ENCODE peak calls at places on chromosomes 6 and 20, in seven cellular contexts. X is NB4, A is epithelial cell of esophagus, D is fibroblast of mammary gland, T is uterus, L is pancreas, K is foreskin fibroblast. Y is an unnamed sample.

GRCh38 chr20:59938696-59939051 is 1.4 kb downstream of the PPP1R3D start:
- DNase-seq in T (peak), K (peak), X (peak), A (peak), D (peak), L (peak), Y (peak)

GRCh38 chr6:25270559-25270958 is 8.6 kb upstream of the CARMIL1 start:
- DNase-seq in L (no peak), T (no peak), D (no peak), X (no peak), K (no peak), A (no peak), Y (no peak)

GRCh38 chr6:20364327-20364726 is 37.4 kb upstream of the E2F3 start:
- DNase-seq in D (no peak), K (no peak), X (no peak), L (no peak), A (peak), T (no peak), Y (no peak)

GRCh38 chr20:34402461-34402860 is 39.4 kb downstream of the ITCH start:
- DNase-seq in L (no peak), X (no peak), A (no peak), T (no peak), D (no peak), K (no peak), Y (peak)

GRCh38 chr6:21905531-21905930 is 312.0 kb downstream of the SOX4 start:
- DNase-seq in K (no peak), A (no peak), T (no peak), L (no peak), D (no peak), X (no peak), Y (no peak)

GRCh38 chr6:136719280-136720044 is 72.8 kb downstream of the MAP3K5 start:
- DNase-seq in X (no peak), T (no peak), D (no peak), L (no peak), A (peak), K (no peak), Y (no peak)

GRCh38 chr6:109901976-109902375 is 76.1 kb upstream of the GPR6 start:
- DNase-seq in K (no peak), X (no peak), T (no peak), A (no peak), L (no peak), D (no peak), Y (no peak)

GRCh38 chr20:62183426-62184142 is 756 bp downstream of the MTG2 start:
- DNase-seq in D (no peak), L (peak), A (no peak), K (no peak), X (no peak), T (no peak), Y (no peak)

GRCh38 chr6:52286798-52287432 is 2.4 kb upstream of the MCM3 start:
- DNase-seq in K (peak), A (peak), X (peak), L (peak), D (peak), T (peak), Y (peak)

GRCh38 chr6:52284460-52285173 is at the start of gene MCM3:
- DNase-seq in K (peak), X (peak), T (peak), L (peak), D (peak), A (peak), Y (peak)

GRCh38 chr6:52283111-52283510 is 1.4 kb downstream of the MCM3 start:
- DNase-seq in X (no peak), D (no peak), A (no peak), K (no peak), L (no peak), T (no peak), Y (no peak)

GRCh38 chr6:52284131-52284459 is 447 bp downstream of the MCM3 start:
- DNase-seq in X (peak), A (no peak), D (peak), L (peak), T (peak), K (peak), Y (no peak)

DNA sequence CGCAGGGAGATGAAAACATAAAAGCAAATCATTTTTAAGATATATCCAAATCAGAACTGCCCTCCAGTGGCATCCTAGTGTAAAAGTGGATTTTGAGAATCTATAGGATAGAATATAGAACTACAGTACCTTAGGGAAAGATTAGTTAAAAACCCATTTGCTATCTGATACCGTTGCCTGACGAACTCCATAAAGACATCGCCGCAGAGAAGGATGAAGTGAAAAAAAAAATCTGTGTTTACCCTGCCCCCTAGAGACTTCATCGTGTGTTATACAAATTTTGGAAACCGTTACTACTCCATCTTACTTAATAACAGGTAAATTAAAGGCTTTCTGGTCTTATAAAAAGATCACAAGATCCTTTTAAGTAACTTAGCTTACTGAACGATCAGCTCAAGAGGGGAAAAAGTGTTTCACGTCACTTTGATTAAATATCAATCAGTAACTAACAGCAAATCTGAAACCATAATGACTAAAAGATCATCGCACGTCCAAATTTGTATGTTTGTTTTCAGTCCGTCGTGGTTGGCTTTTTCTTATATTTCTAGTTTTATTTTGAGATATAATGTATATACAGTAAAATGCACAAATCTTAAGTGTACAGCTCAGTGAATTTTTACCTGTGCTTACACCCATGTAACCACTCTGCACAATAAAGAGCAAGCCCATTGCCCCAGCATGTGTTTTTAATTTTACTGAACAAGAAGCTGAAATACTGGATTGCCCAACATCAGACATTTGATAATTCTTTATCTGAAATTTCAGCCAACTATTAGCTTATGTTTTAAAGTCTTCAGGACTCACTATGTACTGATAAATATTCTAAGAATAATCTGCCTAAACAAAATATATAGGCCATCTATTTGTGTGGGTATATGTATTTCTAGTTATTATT is 879 bp upstream of the MCM3 start:
- DNase-seq in L (no peak), T (no peak), A (no peak), K (peak), D (peak), X (peak), Y (peak)
- TF ChIP-seq CTCF in L (no peak), T (peak), A (peak), K (no peak), D (peak), X (no peak), Y (peak)

DNA sequence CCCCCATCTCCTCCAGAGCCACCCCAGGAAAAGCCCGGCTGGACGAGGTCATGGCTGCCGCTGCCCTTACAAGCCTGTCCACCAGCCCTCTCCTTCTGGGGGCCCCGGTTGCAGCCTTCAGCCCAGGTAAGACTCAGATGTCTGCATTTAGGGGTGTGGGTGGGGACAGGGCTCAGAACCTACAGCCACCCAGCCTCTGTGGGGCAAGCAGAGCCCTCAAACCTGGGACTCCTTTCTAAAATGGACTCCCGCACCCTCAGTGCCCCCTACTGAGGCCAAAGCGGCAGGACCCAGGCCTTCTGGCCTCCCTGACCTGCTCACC is 1.7 kb downstream of the SLC2A4RG start:
- DNase-seq in T (no peak), A (no peak), L (no peak), K (no peak), D (no peak), X (no peak), Y (no peak)
- H3K4me3 ChIP-seq in T (peak), A (peak), L (no peak), K (peak), D (peak), X (peak), Y (peak)

GRCh38 chr6:52575490-52575868 is 1.4 kb downstream of the TRAM2 start:
- DNase-seq in D (no peak), K (no peak), A (no peak), L (no peak), X (no peak), T (no peak), Y (peak)

GRCh38 chr6:52577778-52578473 is 1.1 kb upstream of the TRAM2 start:
- DNase-seq in L (no peak), D (no peak), K (no peak), A (no peak), X (peak), T (no peak), Y (no peak)

GRCh38 chr6:52576392-52577021 is 353 bp downstream of the TRAM2 start:
- DNase-seq in T (peak), D (peak), K (peak), X (peak), A (peak), L (peak), Y (peak)

GRCh38 chr6:52576054-52576391 is 837 bp downstream of the TRAM2 start:
- DNase-seq in D (no peak), A (no peak), K (no peak), T (no peak), L (no peak), X (no peak), Y (peak)

GRCh38 chr6:52577022-52577777 is at the start of gene TRAM2:
- DNase-seq in D (peak), K (peak), A (peak), L (peak), T (peak), X (peak), Y (peak)
- TF ChIP-seq CTCF in D (no peak), K (no peak), A (no peak), L (no peak), T (no peak), X (no peak), Y (peak)

GRCh38 chr20:48292806-48293205 is 507.5 kb upstream of the SULF2 start:
- DNase-seq in D (no peak), T (no peak), K (no peak), A (peak), X (no peak), L (no peak), Y (no peak)

GRCh38 chr20:48294942-48295341 is 509.7 kb upstream of the SULF2 start:
- DNase-seq in T (no peak), L (no peak), D (no peak), A (no peak), K (no peak), X (no peak), Y (no peak)

GRCh38 chr20:48295966-48296421 is 510.7 kb upstream of the SULF2 start:
- DNase-seq in K (peak), D (peak), X (no peak), T (no peak), L (no peak), A (no peak), Y (peak)

GRCh38 chr20:48294196-48294595 is 508.9 kb upstream of the SULF2 start:
- DNase-seq in D (peak), A (no peak), K (peak), L (no peak), T (no peak), X (peak), Y (no peak)

DNA sequence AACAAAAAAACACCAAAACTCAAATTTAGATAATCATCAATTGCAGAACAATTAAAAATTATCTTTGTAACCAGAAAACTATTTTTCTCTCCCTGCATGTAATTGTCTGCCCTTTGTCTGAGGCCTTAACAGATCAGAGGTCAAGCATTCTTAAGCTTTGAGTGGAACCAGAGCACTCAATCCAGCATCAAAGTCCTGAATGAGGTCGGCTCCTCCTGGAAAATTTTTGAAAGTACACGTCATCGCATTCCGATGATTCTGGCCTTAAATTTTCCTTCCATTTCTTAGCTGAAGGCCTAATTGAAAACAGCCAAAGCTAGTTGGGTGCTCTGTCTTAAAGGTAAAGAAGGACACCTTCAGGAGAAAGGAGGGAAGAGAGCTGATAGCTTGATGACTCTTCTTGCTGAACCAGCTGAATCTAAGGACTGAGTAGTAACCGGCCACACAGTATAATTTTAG is 510.2 kb upstream of the SULF2 start:
- DNase-seq in T (peak), L (no peak), X (no peak), D (peak), A (peak), K (peak), Y (peak)
- H3K4me3 ChIP-seq in T (no peak), L (no peak), X (no peak), D (no peak), A (no peak), K (no peak), Y (no peak)

DNA sequence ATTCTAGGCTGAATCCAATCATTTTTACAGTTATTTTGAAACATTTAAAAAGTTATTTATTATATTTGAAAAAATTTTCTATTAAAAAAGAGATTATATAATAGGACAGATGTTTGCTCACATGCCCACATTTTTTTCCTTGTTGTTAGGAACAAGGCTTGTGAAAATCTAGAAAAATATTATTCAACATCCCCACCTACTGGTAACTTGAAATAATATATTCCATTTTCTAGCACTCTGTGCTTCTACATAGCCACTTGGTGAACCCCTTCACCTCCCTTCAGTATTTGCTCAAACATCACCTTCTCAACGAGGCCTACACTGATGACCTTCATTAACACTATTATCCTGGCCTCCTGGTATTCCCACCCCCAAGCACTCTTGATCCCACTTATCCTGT is 18.4 kb upstream of the GPRC6A start:
- DNase-seq in K (peak), L (no peak), D (peak), A (peak), T (no peak), X (peak), Y (peak)
- TF ChIP-seq CTCF in K (peak), L (no peak), D (peak), A (peak), T (peak), X (no peak), Y (peak)

Y was measured in fibroblast of villous mesenchyme.